ENCODE peak calls at places on chromosome 16, in ten cellular contexts. S is left ventricle myocardium inferior, P is fibroblast of lung, O is endodermal cell, Z is upper lobe of right lung, W is Panc1, D is breast epithelium, N is uterus, A is lung, R is foreskin keratinocyte. E is an unnamed sample. For H3K27me3, the result is how much of the 10 kb centered on the place peaks cover.

GRCh38 chr16:22386976-22387375 is 12.6 kb upstream of the CDR2 start:
- DNase-seq in N (no peak), A (no peak), O (no peak), R (no peak), P (peak), D (no peak), S (no peak), Z (no peak), W (no peak), E (no peak)

GRCh38 chr16:84617068-84617630 is 729 bp downstream of the COTL1 start:
- DNase-seq in D (no peak), S (no peak), W (no peak), O (peak), P (no peak), R (peak), Z (peak), N (peak), A (no peak), E (no peak)

GRCh38 chr16:1884889-1885288 is 12.9 kb upstream of the MEIOB start:
- DNase-seq in R (no peak), N (no peak), S (no peak), P (no peak), O (no peak), W (no peak), Z (no peak), A (no peak), D (no peak), E (no peak)

GRCh38 chr16:84416407-84417321 is 48.3 kb downstream of the ATP2C2 start:
- DNase-seq in W (no peak), P (no peak), A (no peak), S (no peak), D (no peak), O (no peak), N (no peak), Z (peak), R (no peak), E (no peak)

GRCh38 chr16:85248269-85248668 is 136.0 kb upstream of the CIBAR2 start:
- DNase-seq in W (no peak), D (no peak), Z (no peak), R (no peak), O (no peak), N (no peak), A (no peak), P (no peak), S (no peak), E (no peak)

GRCh38 chr16:53913082-53913870 is 209.3 kb downstream of the FTO start:
- DNase-seq in O (no peak), S (no peak), Z (no peak), P (peak), N (peak), D (peak), R (peak), A (peak), W (no peak), E (no peak)

GRCh38 chr16:66798162-66798561 is 3.2 kb downstream of the TERB1 start:
- DNase-seq in A (no peak), P (peak), R (peak), N (no peak), Z (no peak), S (no peak), O (no peak), W (no peak), D (no peak), E (no peak)

GRCh38 chr16:88331989-88332920 is 50.5 kb upstream of the ZNF469 start:
- DNase-seq in P (peak), D (peak), S (no peak), O (no peak), R (peak), A (no peak), N (peak), Z (no peak), W (peak), E (no peak)

GRCh38 chr16:71540-72341 is 690 bp downstream of the RHBDF1 start:
- DNase-seq in R (peak), Z (peak), A (peak), S (peak), N (peak), P (peak), O (peak), D (peak), W (no peak), E (no peak)

GRCh38 chr16:57795431-57795878 is 6.8 kb downstream of the KIFC3 start:
- DNase-seq in N (no peak), W (peak), P (peak), S (peak), D (peak), A (peak), O (peak), R (peak), Z (no peak), E (no peak)

GRCh38 chr16:11273721-11274324 is 394 bp upstream of the PRM3 start:
- DNase-seq in O (no peak), N (no peak), P (no peak), D (no peak), S (no peak), R (no peak), Z (no peak), A (no peak), W (no peak), E (no peak)

GRCh38 chr16:30567160-30567990 is 4.1 kb downstream of the ZNF688 start:
- DNase-seq in P (no peak), A (no peak), N (no peak), Z (no peak), D (no peak), R (peak), O (no peak), W (no peak), S (no peak), E (peak)

GRCh38 chr16:84404936-84405640 is 36.8 kb downstream of the ATP2C2 start:
- DNase-seq in N (no peak), A (no peak), R (peak), D (no peak), P (no peak), Z (peak), O (no peak), W (no peak), S (no peak), E (no peak)

GRCh38 chr16:19084139-19084538 is 16.7 kb downstream of the COQ7 start:
- DNase-seq in N (no peak), P (no peak), O (no peak), W (no peak), R (no peak), A (no peak), S (no peak), D (no peak), Z (no peak), E (no peak)

GRCh38 chr16:89094252-89094901 is 725 bp downstream of the ACSF3 start:
- DNase-seq in D (no peak), O (peak), N (no peak), R (peak), S (no peak), A (no peak), Z (no peak), P (peak), W (no peak), E (no peak)

GRCh38 chr16:66295761-66296546 is 70.5 kb upstream of the CDH5 start:
- DNase-seq in Z (no peak), O (peak), S (no peak), P (no peak), N (no peak), A (no peak), D (no peak), W (no peak), R (no peak), E (no peak)

GRCh38 chr16:64730261-64730660 is 391.6 kb downstream of the CDH11 start:
- DNase-seq in S (no peak), O (no peak), W (no peak), N (no peak), A (no peak), R (peak), P (peak), D (no peak), Z (no peak), E (no peak)

GRCh38 chr16:57999366-57999970 is 1.0 kb downstream of the ZNF319 start:
- DNase-seq in R (peak), S (no peak), O (peak), W (no peak), A (no peak), P (peak), D (no peak), N (no peak), Z (no peak), E (peak)

GRCh38 chr16:71431991-71432390 is 9.9 kb downstream of the TLE7 start:
- DNase-seq in R (no peak), W (no peak), D (no peak), P (no peak), N (no peak), S (no peak), O (no peak), Z (no peak), A (no peak), E (no peak)

GRCh38 chr16:57694556-57695377 is at the start of gene DRC7:
- DNase-seq in S (no peak), D (no peak), N (peak), O (peak), W (no peak), P (peak), A (peak), Z (no peak), R (peak), E (no peak)

GRCh38 chr16:3696425-3697218 is 20.7 kb downstream of the TRAP1 start:
- DNase-seq in Z (no peak), W (no peak), A (no peak), R (peak), D (no peak), S (no peak), O (no peak), P (peak), N (no peak), E (no peak)

GRCh38 chr16:47612711-47613110 is 151.6 kb downstream of the PHKB start:
- DNase-seq in N (no peak), S (no peak), D (no peak), W (no peak), R (peak), A (no peak), Z (no peak), O (no peak), P (no peak), E (no peak)

GRCh38 chr16:72612271-72612670 is 435.7 kb downstream of the ZFHX3 start:
- DNase-seq in N (no peak), A (no peak), Z (no peak), D (no peak), S (no peak), R (no peak), P (no peak), W (no peak), O (no peak), E (no peak)

GRCh38 chr16:19520861-19521331 is 1.0 kb downstream of the GDE1 start:
- DNase-seq in W (peak), N (no peak), R (peak), D (no peak), P (peak), O (no peak), S (no peak), Z (no peak), A (no peak), E (no peak)

GRCh38 chr16:2919511-2920255 is 8.0 kb downstream of the FLYWCH1 start:
- DNase-seq in A (peak), S (no peak), N (peak), Z (no peak), D (peak), O (peak), W (no peak), P (peak), R (peak), E (peak)

GRCh38 chr16:51393381-51394005 is 242.4 kb upstream of the SALL1 start:
- DNase-seq in R (no peak), Z (no peak), A (no peak), S (no peak), P (peak), W (peak), D (no peak), O (no peak), N (no peak), E (no peak)

GRCh38 chr16:50209548-50210265 is 56.6 kb downstream of the TENT4B start:
- DNase-seq in S (no peak), Z (no peak), D (no peak), N (no peak), R (no peak), A (no peak), W (no peak), P (no peak), O (peak), E (no peak)

GRCh38 chr16:30888856-30889499 is 4.9 kb downstream of the BCL7C start:
- DNase-seq in Z (no peak), O (no peak), A (no peak), N (no peak), W (no peak), P (no peak), D (no peak), S (no peak), R (no peak), E (no peak)

GRCh38 chr16:63697736-63698135 is 1424.1 kb downstream of the CDH11 start:
- DNase-seq in O (no peak), Z (no peak), N (no peak), P (no peak), A (no peak), D (no peak), R (no peak), W (no peak), S (no peak), E (no peak)

GRCh38 chr16:63702981-63703590 is 1418.8 kb downstream of the CDH11 start:
- DNase-seq in N (no peak), D (no peak), W (no peak), Z (no peak), P (no peak), A (no peak), O (peak), S (no peak), R (no peak), E (no peak)
- TF ChIP-seq CTCF in N (no peak), D (no peak), W (no peak), Z (no peak), P (no peak), A (no peak), O (peak), S (no peak), R (peak), E (no peak)

DNA sequence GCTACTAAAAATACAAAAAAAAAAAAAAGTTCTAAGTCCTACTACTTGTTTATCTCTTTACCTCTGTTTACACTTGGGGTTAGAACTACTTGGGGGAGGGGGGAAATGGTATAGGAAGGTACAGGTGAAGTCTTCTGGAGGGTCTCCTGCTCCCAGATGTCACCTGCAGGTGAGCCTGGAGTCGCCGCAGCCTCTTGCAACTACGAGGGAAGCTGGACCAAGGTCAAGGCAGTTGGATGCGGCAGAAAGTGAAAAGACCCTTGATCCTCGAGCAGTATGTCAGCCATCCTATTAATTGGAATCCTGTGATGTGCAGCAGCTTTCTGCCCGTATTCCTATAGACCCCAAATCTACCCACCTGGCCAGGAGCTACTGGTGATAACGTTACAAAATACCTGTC is 33.0 kb downstream of the HAPSTR1 start:
- DNase-seq in D (no peak), Z (no peak), S (no peak), N (no peak), A (peak), O (no peak), W (no peak), R (no peak), P (no peak), E (no peak)
- H3K27ac ChIP-seq in D (peak), Z (no peak), S (no peak), N (no peak), A (no peak), O (no peak), W (no peak), R (no peak), P (no peak), E (peak)

DNA sequence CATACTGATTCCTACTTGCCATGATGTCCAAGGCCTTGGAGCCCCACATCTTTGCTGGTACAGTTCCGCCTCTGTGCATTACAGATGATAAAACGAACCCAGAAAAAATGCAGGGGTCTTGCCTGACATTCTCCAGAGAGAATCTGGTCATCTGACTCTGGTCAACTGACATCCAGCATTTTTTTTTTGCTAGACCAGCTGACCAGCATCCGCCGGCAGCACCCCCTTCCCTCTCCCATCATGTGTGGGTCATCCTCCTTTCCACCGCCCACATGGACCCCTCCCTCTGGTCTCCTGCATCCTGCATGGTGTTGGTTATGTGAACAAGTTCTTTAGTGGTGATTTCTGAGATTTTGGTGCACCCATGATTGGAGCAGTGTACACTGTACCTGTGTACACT is 47.1 kb downstream of the CDH1 start:
- DNase-seq in R (no peak), P (no peak), Z (no peak), W (no peak), A (no peak), S (no peak), D (no peak), O (no peak), N (no peak), E (no peak)
- H3K27me3 ChIP-seq in R (under half), P (under half), Z (under half), W (under half), A (under half), S (half or more), D (under half), O (under half), N (under half), E (under half)

DNA sequence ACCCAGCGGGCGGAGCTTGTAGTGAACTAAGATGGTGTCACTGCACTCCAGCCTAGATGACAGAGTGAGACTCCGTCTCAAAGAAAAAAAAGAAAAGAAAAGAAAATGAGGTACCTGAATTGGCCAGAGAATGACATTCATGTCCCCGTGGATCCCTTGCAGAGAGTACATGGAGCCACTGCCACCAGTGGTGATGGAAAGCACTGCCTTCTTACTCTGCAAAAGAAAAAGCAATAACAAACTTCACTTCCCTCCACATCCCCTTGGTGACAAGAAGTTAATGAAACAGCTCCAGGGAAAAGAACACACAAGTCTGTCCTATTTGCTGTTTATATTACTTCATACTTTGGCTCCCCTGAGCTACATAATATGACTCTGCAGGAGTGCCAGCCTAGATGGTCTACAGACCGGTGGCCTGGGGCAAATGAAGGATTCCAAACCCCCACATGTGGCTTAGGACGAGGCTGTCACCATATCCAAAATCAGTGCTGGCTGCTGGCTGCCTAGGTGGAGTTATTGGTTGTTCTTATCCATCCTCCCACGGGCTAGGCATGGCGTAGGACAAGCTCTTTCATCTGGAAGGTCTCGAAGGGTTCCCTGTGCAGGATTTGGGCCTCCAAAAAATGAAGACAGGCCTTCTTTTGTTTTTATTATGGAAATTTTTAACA is 13.3 kb downstream of the NQO1 start:
- DNase-seq in W (no peak), Z (no peak), R (no peak), A (no peak), N (no peak), D (peak), S (no peak), P (no peak), O (no peak), E (no peak)
- TF ChIP-seq CTCF in W (no peak), Z (no peak), R (no peak), A (no peak), N (no peak), D (peak), S (no peak), P (no peak), O (peak), E (no peak)

DNA sequence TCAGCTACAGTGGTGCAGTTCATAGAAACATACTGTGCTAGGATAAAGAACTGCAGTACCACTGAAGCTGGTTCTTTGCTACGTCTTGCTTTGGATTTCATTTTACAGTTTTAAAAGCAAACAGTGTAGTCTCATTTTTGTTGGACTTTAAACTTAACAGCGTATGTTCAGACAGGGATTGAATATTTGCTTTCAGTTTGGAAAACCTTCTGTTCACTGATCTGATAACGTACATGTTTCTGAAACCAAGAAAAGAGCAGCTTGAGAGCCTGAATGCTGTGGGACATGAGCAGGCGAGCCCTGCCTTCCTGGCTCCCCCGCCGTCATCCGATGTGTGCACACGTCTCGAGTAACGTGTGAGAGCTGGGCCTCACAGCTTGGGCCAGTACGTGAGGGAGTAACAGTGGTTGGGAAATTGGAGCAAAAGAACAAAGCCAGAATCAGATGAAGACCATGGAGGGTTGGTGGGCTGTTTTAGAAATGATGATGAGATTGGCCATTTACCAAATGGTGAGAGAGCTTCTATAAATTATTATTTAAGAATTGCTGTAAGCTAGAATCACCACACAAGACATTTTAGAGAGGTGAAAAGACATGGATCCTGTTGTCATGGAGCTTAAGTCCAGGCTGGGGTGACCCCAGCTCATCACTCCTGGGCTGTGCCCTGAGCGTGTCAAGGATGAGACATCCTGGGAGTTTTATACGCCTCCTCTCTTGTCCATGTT is 20.8 kb upstream of the CLEC18C start:
- DNase-seq in A (no peak), P (no peak), R (no peak), W (no peak), O (no peak), S (no peak), Z (no peak), D (no peak), N (no peak), E (no peak)
- H3K27ac ChIP-seq in A (no peak), P (no peak), R (no peak), W (no peak), O (no peak), S (no peak), Z (no peak), D (no peak), N (no peak), E (no peak)

DNA sequence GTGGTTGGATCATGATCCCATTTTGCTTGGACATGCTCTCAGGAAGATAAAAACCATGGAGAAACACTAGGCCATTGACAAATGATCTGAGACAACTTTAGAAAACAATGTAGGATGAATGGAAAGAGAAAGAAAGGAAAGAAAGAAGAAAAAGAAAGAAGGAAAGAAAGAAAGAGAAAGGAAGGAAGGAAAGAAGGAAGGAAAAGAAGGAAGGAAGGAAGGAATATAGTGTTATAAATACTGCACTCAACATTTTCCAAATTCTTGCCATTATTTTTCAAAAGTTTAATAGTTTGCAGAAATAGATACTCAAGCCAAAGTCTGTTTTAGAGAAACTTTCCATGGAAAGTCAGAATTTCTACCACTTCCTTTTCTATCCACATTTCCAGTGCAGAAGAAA is 39.2 kb upstream of the CACNG3 start:
- DNase-seq in S (no peak), D (no peak), Z (no peak), N (no peak), W (no peak), P (no peak), A (no peak), R (no peak), O (no peak), E (no peak)
- H3K27me3 ChIP-seq in S (under half), D (under half), Z (under half), N (under half), W (under half), P (under half), A (under half), R (under half), O (under half), E (under half)

E was measured in CD4-positive, alpha-beta T cell.